ENCODE peak calls at places on chromosome 9, in five cellular contexts. One of them, this sample, is unnamed.

GRCh38 chr9:133539434-133539833 is 4.9 kb downstream of the ADAMTSL2 start:
- DNase-seq in ovary: no peak
- DNase-seq in body of pancreas: no peak
- DNase-seq in transverse colon: peak
- DNase-seq in IMR-90: no peak
- DNase-seq in this sample: no peak

GRCh38 chr9:108486791-108487190 is 369.0 kb downstream of the ACTL7B start:
- DNase-seq in ovary: no peak
- DNase-seq in body of pancreas: no peak
- DNase-seq in transverse colon: no peak
- DNase-seq in IMR-90: no peak
- DNase-seq in this sample: no peak

GRCh38 chr9:13367784-13368183 is 88.3 kb upstream of the MPDZ start:
- DNase-seq in ovary: no peak
- DNase-seq in body of pancreas: no peak
- DNase-seq in transverse colon: no peak
- DNase-seq in IMR-90: no peak
- DNase-seq in this sample: no peak

GRCh38 chr9:99778308-99778707 is 43.4 kb upstream of the NR4A3 start:
- DNase-seq in ovary: no peak
- DNase-seq in body of pancreas: no peak
- DNase-seq in transverse colon: no peak
- DNase-seq in IMR-90: peak
- DNase-seq in this sample: peak

GRCh38 chr9:112403802-112404201 is 23.9 kb downstream of the HSDL2 start:
- DNase-seq in ovary: no peak
- DNase-seq in body of pancreas: no peak
- DNase-seq in transverse colon: no peak
- DNase-seq in IMR-90: no peak
- DNase-seq in this sample: no peak

GRCh38 chr9:118929317-118929716 is 439.9 kb downstream of the BRINP1 start:
- DNase-seq in ovary: no peak
- DNase-seq in body of pancreas: no peak
- DNase-seq in transverse colon: no peak
- DNase-seq in IMR-90: peak
- DNase-seq in this sample: peak

GRCh38 chr9:10876333-10876732 is 263.5 kb upstream of the PTPRD start:
- DNase-seq in ovary: no peak
- DNase-seq in body of pancreas: no peak
- DNase-seq in transverse colon: no peak
- DNase-seq in IMR-90: no peak
- DNase-seq in this sample: peak

GRCh38 chr9:86282979-86283535 is 719 bp upstream of the ISCA1 start:
- DNase-seq in ovary: no peak
- DNase-seq in body of pancreas: no peak
- DNase-seq in transverse colon: no peak
- DNase-seq in IMR-90: peak
- DNase-seq in this sample: peak

GRCh38 chr9:98687911-98688310 is 20.8 kb downstream of the GABBR2 start:
- DNase-seq in ovary: no peak
- DNase-seq in body of pancreas: no peak
- DNase-seq in transverse colon: no peak
- DNase-seq in IMR-90: peak
- DNase-seq in this sample: no peak

GRCh38 chr9:135888126-135888765 is 19.1 kb downstream of the CAMSAP1 start:
- DNase-seq in ovary: no peak
- DNase-seq in body of pancreas: no peak
- DNase-seq in transverse colon: no peak
- DNase-seq in IMR-90: no peak
- DNase-seq in this sample: no peak

GRCh38 chr9:126514037-126514821 is 99.5 kb upstream of the LMX1B start:
- DNase-seq in ovary: peak
- DNase-seq in body of pancreas: peak
- DNase-seq in transverse colon: peak
- DNase-seq in IMR-90: peak
- DNase-seq in this sample: peak

GRCh38 chr9:135330685-135331590 is 148.6 kb upstream of the PPP1R26 start:
- DNase-seq in ovary: no peak
- DNase-seq in body of pancreas: no peak
- DNase-seq in transverse colon: no peak
- DNase-seq in IMR-90: no peak
- DNase-seq in this sample: no peak

GRCh38 chr9:37302277-37302676 is 120.2 kb upstream of the GRHPR start:
- DNase-seq in ovary: no peak
- DNase-seq in body of pancreas: no peak
- DNase-seq in transverse colon: no peak
- DNase-seq in IMR-90: no peak
- DNase-seq in this sample: no peak

GRCh38 chr9:136728080-136728547 is 14.6 kb downstream of the LCN10 start:
- DNase-seq in ovary: peak
- DNase-seq in body of pancreas: peak
- DNase-seq in transverse colon: peak
- DNase-seq in IMR-90: peak
- DNase-seq in this sample: peak

GRCh38 chr9:92770005-92770995 is 5.7 kb upstream of the BICD2 start:
- DNase-seq in ovary: no peak
- DNase-seq in body of pancreas: peak
- DNase-seq in transverse colon: no peak
- DNase-seq in IMR-90: no peak
- DNase-seq in this sample: no peak

GRCh38 chr9:109258619-109259321 is 62.1 kb downstream of the EPB41L4B start:
- DNase-seq in ovary: no peak
- DNase-seq in body of pancreas: peak
- DNase-seq in transverse colon: no peak
- DNase-seq in IMR-90: no peak
- DNase-seq in this sample: no peak

GRCh38 chr9:121910491-121911040 is 182.5 kb downstream of the TTLL11 start:
- DNase-seq in ovary: no peak
- DNase-seq in body of pancreas: no peak
- DNase-seq in transverse colon: no peak
- DNase-seq in IMR-90: no peak
- DNase-seq in this sample: no peak

GRCh38 chr9:93658184-93658925 is 82.0 kb downstream of the PHF2 start:
- DNase-seq in ovary: no peak
- DNase-seq in body of pancreas: no peak
- DNase-seq in transverse colon: peak
- DNase-seq in IMR-90: no peak
- DNase-seq in this sample: no peak

GRCh38 chr9:78682206-78682605 is 385.3 kb downstream of the PSAT1 start:
- DNase-seq in ovary: no peak
- DNase-seq in body of pancreas: no peak
- DNase-seq in transverse colon: no peak
- DNase-seq in IMR-90: peak
- DNase-seq in this sample: no peak

GRCh38 chr9:112069318-112070169 is 105.6 kb downstream of the SUSD1 start:
- DNase-seq in ovary: no peak
- DNase-seq in body of pancreas: peak
- DNase-seq in transverse colon: peak
- DNase-seq in IMR-90: no peak
- DNase-seq in this sample: no peak

GRCh38 chr9:21153688-21154608 is 12.3 kb upstream of the IFNW1 start:
- DNase-seq in ovary: no peak
- DNase-seq in body of pancreas: no peak
- DNase-seq in transverse colon: no peak
- DNase-seq in IMR-90: peak
- DNase-seq in this sample: peak

GRCh38 chr9:123871781-123872180 is 58.1 kb downstream of the DENND1A start:
- DNase-seq in ovary: no peak
- DNase-seq in body of pancreas: no peak
- DNase-seq in transverse colon: no peak
- DNase-seq in IMR-90: no peak
- DNase-seq in this sample: no peak

GRCh38 chr9:121906074-121906520 is 187.0 kb downstream of the TTLL11 start:
- DNase-seq in ovary: no peak
- DNase-seq in body of pancreas: no peak
- DNase-seq in transverse colon: no peak
- DNase-seq in IMR-90: peak
- DNase-seq in this sample: no peak

GRCh38 chr9:31542384-31543055 is 841.9 kb upstream of the ACO1 start:
- DNase-seq in ovary: peak
- DNase-seq in body of pancreas: peak
- DNase-seq in transverse colon: peak
- DNase-seq in IMR-90: peak
- DNase-seq in this sample: no peak

GRCh38 chr9:33130501-33130900 is 36.6 kb downstream of the B4GALT1 start:
- DNase-seq in ovary: no peak
- DNase-seq in body of pancreas: no peak
- DNase-seq in transverse colon: no peak
- DNase-seq in IMR-90: peak
- DNase-seq in this sample: peak

GRCh38 chr9:136754626-136755284 is 3.3 kb downstream of the LCN8 start:
- DNase-seq in ovary: no peak
- DNase-seq in body of pancreas: no peak
- DNase-seq in transverse colon: no peak
- DNase-seq in IMR-90: no peak
- DNase-seq in this sample: no peak

GRCh38 chr9:101299901-101300300 is 84.9 kb downstream of the BAAT start:
- DNase-seq in ovary: no peak
- DNase-seq in body of pancreas: no peak
- DNase-seq in transverse colon: no peak
- DNase-seq in IMR-90: no peak
- DNase-seq in this sample: no peak

GRCh38 chr9:87587356-87587745 is 89.7 kb downstream of the DAPK1 start:
- DNase-seq in ovary: no peak
- DNase-seq in body of pancreas: no peak
- DNase-seq in transverse colon: no peak
- DNase-seq in IMR-90: no peak
- DNase-seq in this sample: no peak

GRCh38 chr9:122370869-122371467 is at the start of gene PTGS1:
- DNase-seq in ovary: no peak
- DNase-seq in body of pancreas: peak
- DNase-seq in transverse colon: peak
- DNase-seq in IMR-90: peak
- DNase-seq in this sample: no peak

GRCh38 chr9:138072161-138072842 is 194.7 kb downstream of the CACNA1B start:
- DNase-seq in ovary: no peak
- DNase-seq in body of pancreas: no peak
- DNase-seq in transverse colon: no peak
- DNase-seq in IMR-90: no peak
- DNase-seq in this sample: no peak

GRCh38 chr9:133772581-133772980 is 34.4 kb upstream of the SARDH start:
- DNase-seq in ovary: no peak
- DNase-seq in body of pancreas: no peak
- DNase-seq in transverse colon: no peak
- DNase-seq in IMR-90: no peak
- DNase-seq in this sample: no peak

GRCh38 chr9:37943329-37944265 is 39.7 kb upstream of the SLC25A51 start:
- DNase-seq in ovary: peak
- DNase-seq in body of pancreas: no peak
- DNase-seq in transverse colon: no peak
- DNase-seq in IMR-90: peak
- DNase-seq in this sample: peak

GRCh38 chr9:134035041-134036039 is 10.1 kb downstream of the BRD3OS start:
- DNase-seq in ovary: no peak
- DNase-seq in body of pancreas: no peak
- DNase-seq in transverse colon: no peak
- DNase-seq in IMR-90: no peak
- DNase-seq in this sample: no peak

DNA sequence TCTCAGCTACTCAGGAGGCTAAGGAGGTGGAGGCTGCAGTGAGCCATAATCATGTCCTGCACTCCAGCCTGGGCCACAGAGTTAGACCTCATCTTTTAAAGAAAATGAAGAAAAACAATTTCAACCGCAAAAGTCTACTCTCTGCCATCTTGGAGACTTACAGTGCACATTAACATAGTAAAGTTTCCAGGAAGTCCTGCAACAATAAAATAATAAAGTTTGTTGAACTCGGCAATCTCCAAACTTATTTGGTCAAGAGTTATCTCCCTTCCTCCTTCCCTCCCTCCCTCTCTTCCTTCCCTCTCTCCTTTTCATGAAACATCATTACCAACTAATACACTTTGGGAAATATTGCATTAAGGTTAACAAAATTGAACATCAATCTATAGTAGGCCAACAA is 94.1 kb upstream of the JAK2 start:
- DNase-seq in ovary: no peak
- DNase-seq in body of pancreas: no peak
- DNase-seq in transverse colon: no peak
- DNase-seq in IMR-90: no peak
- DNase-seq in this sample: no peak
- TF ChIP-seq POLR2A in ovary: no peak
- TF ChIP-seq POLR2A in body of pancreas: no peak
- TF ChIP-seq POLR2A in transverse colon: no peak
- TF ChIP-seq POLR2A in IMR-90: no peak
- TF ChIP-seq POLR2A in this sample: no peak

GRCh38 chr9:131732061-131732526 is 7.8 kb downstream of the RAPGEF1 start:
- DNase-seq in ovary: no peak
- DNase-seq in body of pancreas: no peak
- DNase-seq in transverse colon: peak
- DNase-seq in IMR-90: peak
- DNase-seq in this sample: no peak

GRCh38 chr9:131734781-131735180 is 5.1 kb downstream of the RAPGEF1 start:
- DNase-seq in ovary: no peak
- DNase-seq in body of pancreas: no peak
- DNase-seq in transverse colon: no peak
- DNase-seq in IMR-90: no peak
- DNase-seq in this sample: no peak

GRCh38 chr9:131734165-131734610 is 5.7 kb downstream of the RAPGEF1 start:
- DNase-seq in ovary: no peak
- DNase-seq in body of pancreas: peak
- DNase-seq in transverse colon: peak
- DNase-seq in IMR-90: no peak
- DNase-seq in this sample: peak

GRCh38 chr9:131732636-131733340 is 7.1 kb downstream of the RAPGEF1 start:
- DNase-seq in ovary: no peak
- DNase-seq in body of pancreas: peak
- DNase-seq in transverse colon: no peak
- DNase-seq in IMR-90: no peak
- DNase-seq in this sample: no peak

GRCh38 chr9:131733601-131734061 is 6.2 kb downstream of the RAPGEF1 start:
- DNase-seq in ovary: no peak
- DNase-seq in body of pancreas: peak
- DNase-seq in transverse colon: peak
- DNase-seq in IMR-90: peak
- DNase-seq in this sample: peak
- TF ChIP-seq POLR2A in ovary: no peak
- TF ChIP-seq POLR2A in body of pancreas: no peak
- TF ChIP-seq POLR2A in transverse colon: no peak
- TF ChIP-seq POLR2A in IMR-90: no peak
- TF ChIP-seq POLR2A in this sample: no peak

GRCh38 chr9:131477816-131478419 is 24.8 kb upstream of the POMT1 start:
- DNase-seq in ovary: no peak
- DNase-seq in body of pancreas: no peak
- DNase-seq in transverse colon: no peak
- DNase-seq in IMR-90: no peak
- DNase-seq in this sample: no peak
- TF ChIP-seq POLR2A in ovary: no peak
- TF ChIP-seq POLR2A in body of pancreas: no peak
- TF ChIP-seq POLR2A in transverse colon: no peak
- TF ChIP-seq POLR2A in IMR-90: no peak
- TF ChIP-seq POLR2A in this sample: no peak

DNA sequence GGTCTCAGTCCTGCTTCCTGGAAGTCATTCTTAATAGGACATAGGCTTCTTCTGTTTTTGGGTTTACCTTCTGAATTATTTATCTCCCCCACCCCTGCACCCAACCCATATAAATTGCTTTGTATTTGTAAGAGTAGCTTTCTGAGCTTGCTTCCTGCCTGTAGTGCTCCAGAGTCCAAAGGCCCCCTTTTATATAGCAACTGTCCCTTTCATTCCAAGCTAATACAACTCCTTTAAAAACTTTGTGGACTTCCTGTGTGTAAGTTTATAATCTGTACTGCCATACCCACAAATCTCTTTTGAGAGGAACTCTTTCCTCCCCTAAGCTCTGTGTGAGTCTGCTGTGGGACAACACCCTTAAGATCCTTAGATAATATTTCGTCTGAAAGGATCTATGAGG is 7.8 kb downstream of the JAK2 start:
- DNase-seq in ovary: no peak
- DNase-seq in body of pancreas: no peak
- DNase-seq in transverse colon: no peak
- DNase-seq in IMR-90: no peak
- DNase-seq in this sample: no peak
- TF ChIP-seq POLR2A in ovary: no peak
- TF ChIP-seq POLR2A in body of pancreas: no peak
- TF ChIP-seq POLR2A in transverse colon: no peak
- TF ChIP-seq POLR2A in IMR-90: no peak
- TF ChIP-seq POLR2A in this sample: no peak

This sample was measured in H54.